ENCODE peak calls at places on chromosomes 4 and X, in four cellular contexts. Z, A, R and F are unnamed samples. For H3K4me1, the result is how much of the 10 kb centered on the place peaks cover.

GRCh38 chr4:167021545-167022155 is 212.6 kb downstream of the SPOCK3 start:
- DNase-seq in Z (peak), A (peak), R (peak), F (peak)

GRCh38 chr4:24910504-24910903 is 2.3 kb downstream of the CCDC149 start:
- DNase-seq in Z (no peak), A (no peak), R (no peak), F (no peak)

GRCh38 chr4:182955411-182955810 is 38.2 kb upstream of the DCTD start:
- DNase-seq in Z (no peak), A (no peak), R (no peak), F (no peak)

GRCh38 chrX:1612641-1613286 is 2.1 kb upstream of the ASMT start:
- DNase-seq in Z (no peak), A (no peak), R (no peak), F (no peak)

GRCh38 chr4:146582864-146583263 is 55.8 kb upstream of the POU4F2 start:
- DNase-seq in Z (no peak), A (no peak), R (no peak), F (no peak)

GRCh38 chr4:162274354-162274753 is 110.6 kb upstream of the FSTL5 start:
- DNase-seq in Z (no peak), A (no peak), R (no peak), F (no peak)

GRCh38 chrX:153944140-153944799 is at the start of gene RENBP:
- DNase-seq in Z (peak), A (no peak), R (peak), F (no peak)

GRCh38 chr4:129438582-129438981 is 342.6 kb downstream of the C4orf33 start:
- DNase-seq in Z (no peak), A (no peak), R (no peak), F (no peak)

GRCh38 chr4:56662782-56663468 is 18.2 kb downstream of the HOPX start:
- DNase-seq in Z (no peak), A (no peak), R (no peak), F (no peak)

GRCh38 chr4:184536070-184536880 is 61.9 kb upstream of the IRF2 start:
- DNase-seq in Z (no peak), A (no peak), R (no peak), F (peak)

GRCh38 chr4:184537269-184538022 is 63.1 kb upstream of the IRF2 start:
- DNase-seq in Z (peak), A (peak), R (peak), F (peak)

GRCh38 chr4:184536881-184537248 is 62.5 kb upstream of the IRF2 start:
- DNase-seq in Z (no peak), A (no peak), R (peak), F (peak)

GRCh38 chr4:184540307-184540706 is 66.0 kb upstream of the IRF2 start:
- DNase-seq in Z (no peak), A (no peak), R (no peak), F (no peak)

GRCh38 chr4:184538023-184538599 is 63.8 kb upstream of the IRF2 start:
- DNase-seq in Z (peak), A (peak), R (peak), F (peak)
- TF ChIP-seq CTCF in Z (peak), A (peak), R (peak), F (peak)

GRCh38 chr4:3041192-3042142 is 32.9 kb downstream of the HTT-AS start:
- DNase-seq in Z (no peak), A (peak), R (peak), F (peak)
- H3K4me1 ChIP-seq in Z (under half), A (under half), R (half or more), F (under half)

DNA sequence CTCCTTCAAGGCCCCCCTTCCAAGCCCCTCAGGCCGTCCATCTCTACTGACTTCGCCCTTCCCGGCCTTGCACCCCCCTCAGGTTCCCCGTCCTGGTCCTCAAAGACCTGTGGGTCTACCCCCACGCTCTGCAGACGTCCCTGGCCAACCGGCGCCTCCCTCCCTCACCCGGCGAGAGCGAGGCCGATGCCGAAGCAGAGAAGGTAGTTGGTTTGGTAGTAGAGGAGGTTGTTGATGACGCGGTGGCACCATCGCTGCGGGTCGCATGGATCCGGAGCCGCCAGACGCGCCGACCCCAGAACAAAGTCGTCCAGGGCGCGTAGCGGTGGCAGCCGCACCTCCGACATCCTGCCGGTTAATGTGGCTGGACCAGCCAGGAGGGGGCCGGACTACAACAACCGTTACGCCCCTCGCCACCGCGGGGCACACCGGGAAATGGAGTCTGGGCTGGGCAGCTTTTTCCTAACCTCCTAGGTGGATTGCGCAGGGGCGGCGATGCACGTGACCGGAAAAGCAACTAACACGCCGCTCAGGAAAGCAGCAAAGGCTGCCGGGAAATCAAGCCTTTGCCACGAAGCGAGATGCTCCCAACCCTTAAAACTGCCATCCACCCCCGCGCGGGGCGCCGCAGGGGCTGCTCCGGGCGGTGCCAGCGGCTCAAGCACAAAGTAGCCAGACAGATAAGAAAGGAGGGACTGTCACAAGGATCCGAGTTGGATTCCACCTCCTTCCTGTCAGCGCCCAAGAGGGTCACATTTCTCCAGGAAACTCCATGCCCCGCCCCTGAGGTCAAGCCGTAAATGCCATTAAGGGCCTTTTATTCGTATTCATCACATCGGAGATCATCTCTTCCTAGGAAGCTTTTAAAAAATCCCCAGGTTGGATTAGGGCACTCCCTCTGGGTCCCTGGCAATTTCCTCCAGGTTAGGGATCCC is at the start of gene PRAF2:
- DNase-seq in Z (peak), A (peak), R (peak), F (peak)
- TF ChIP-seq CTCF in Z (no peak), A (peak), R (no peak), F (no peak)

GRCh38 chr4:8385106-8385505 is 55.4 kb downstream of the ACOX3 start:
- DNase-seq in Z (no peak), A (peak), R (no peak), F (no peak)
- H3K4me1 ChIP-seq in Z (under half), A (under half), R (under half), F (under half)

GRCh38 chr4:73864365-73864764 is 4.8 kb upstream of the CXCL1 start:
- DNase-seq in Z (peak), A (no peak), R (peak), F (peak)
- TF ChIP-seq CTCF in Z (peak), A (peak), R (peak), F (peak)

DNA sequence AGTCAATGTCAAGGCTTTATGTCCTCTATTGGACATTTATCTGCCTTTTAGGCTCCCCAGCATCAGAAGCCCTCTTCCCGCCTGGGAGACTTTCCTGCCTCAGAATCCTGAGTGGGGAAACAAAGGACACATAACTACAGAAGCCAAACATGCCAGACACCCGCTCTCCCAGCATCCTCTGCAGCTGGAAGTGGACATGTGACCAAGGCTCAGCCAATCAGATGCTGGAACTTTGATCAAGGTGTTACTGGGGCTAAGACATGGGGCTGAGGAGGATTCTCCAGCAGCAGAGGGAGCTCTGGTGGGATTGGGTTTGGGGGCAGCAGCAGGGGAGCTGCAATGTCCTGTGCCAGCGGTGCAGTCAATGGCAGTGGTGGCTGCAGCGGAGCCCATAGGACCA is 19.5 kb downstream of the SLC2A9 start:
- DNase-seq in Z (no peak), A (no peak), R (no peak), F (no peak)
- H3K4me1 ChIP-seq in Z (under half), A (under half), R (under half), F (under half)

DNA sequence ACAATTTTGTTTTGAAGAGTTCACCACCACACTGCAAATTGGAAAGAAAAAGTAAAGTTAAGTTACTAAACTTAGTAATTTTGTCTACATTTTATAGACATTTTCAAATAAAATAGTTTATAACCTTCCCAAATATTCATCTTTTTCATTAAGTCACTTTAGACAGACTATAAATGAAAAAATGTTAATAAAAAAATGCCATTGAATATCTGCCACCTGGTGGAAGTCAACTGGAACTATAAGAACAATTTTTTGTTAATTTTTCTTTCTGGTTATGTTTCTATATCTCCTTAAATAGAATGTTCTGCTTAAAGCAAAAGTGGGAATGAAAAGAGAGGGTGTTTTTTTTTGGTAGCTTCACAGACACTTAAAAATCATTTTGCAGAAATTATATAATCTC is 534.4 kb upstream of the PCDH10 start:
- DNase-seq in Z (no peak), A (no peak), R (peak), F (no peak)
- TF ChIP-seq CTCF in Z (peak), A (no peak), R (peak), F (no peak)